ENCODE peak calls at places on chromosomes 2 and 18, in eight cellular contexts. E is HCT116, X is SK-N-SH, S is K562, P is A549, K is GM12878, W is HepG2, A is Panc1. N is an unnamed sample.
A peak's percentile ranks its signal among the peaks of the same experiment; 100 is the strongest.

GRCh38 chr2:233063269-233063975 is 3.3 kb downstream of the INPP5D start:
- DNase-seq in E (no peak), X (no peak), S (peak; percentile 13), P (peak; percentile 18), K (peak; percentile 87), W (peak; percentile 96), A (no peak), N (peak; percentile 78)

GRCh38 chr2:170770008-170770303 is 222 bp upstream of the ERICH2 start:
- DNase-seq in E (no peak), X (no peak), S (no peak), P (no peak), K (no peak), W (no peak), A (no peak), N (no peak)

GRCh38 chr2:237207641-237208040 is 122.0 kb downstream of the COPS8 start:
- DNase-seq in E (no peak), X (no peak), S (no peak), P (no peak), K (no peak), W (no peak), A (no peak), N (no peak)

GRCh38 chr2:188068093-188068492 is 223.6 kb upstream of the GULP1 start:
- DNase-seq in E (no peak), X (no peak), S (no peak), P (no peak), K (no peak), W (no peak), A (no peak), N (peak; percentile 12)

GRCh38 chr18:49016648-49017539 is 66.1 kb upstream of the SMAD7 start:
- DNase-seq in E (peak; percentile 60), X (peak; percentile 40), S (peak; percentile 25), P (peak; percentile 41), K (no peak), W (peak; percentile 78), A (no peak), N (peak; percentile 60)

GRCh38 chr2:139033300-139033699 is 253.1 kb upstream of the NXPH2 start:
- DNase-seq in E (no peak), X (no peak), S (no peak), P (no peak), K (no peak), W (no peak), A (no peak), N (no peak)

GRCh38 chr2:189933911-189934399 is 128.6 kb downstream of the MSTN start:
- DNase-seq in E (no peak), X (no peak), S (no peak), P (peak; percentile 22), K (no peak), W (no peak), A (no peak), N (no peak)

GRCh38 chr2:217761645-217762277 is 241.0 kb downstream of the TNS1 start:
- DNase-seq in E (no peak), X (no peak), S (no peak), P (no peak), K (no peak), W (no peak), A (no peak), N (no peak)

GRCh38 chr2:136057023-136057801 is 60.7 kb downstream of the CXCR4 start:
- DNase-seq in E (no peak), X (no peak), S (no peak), P (no peak), K (peak; percentile 56), W (no peak), A (no peak), N (no peak)

GRCh38 chr2:212911011-212911410 is 240.4 kb downstream of the IKZF2 start:
- DNase-seq in E (no peak), X (no peak), S (no peak), P (no peak), K (no peak), W (no peak), A (no peak), N (no peak)

GRCh38 chr2:54555318-54555837 is 99.3 kb downstream of the SPTBN1 start:
- DNase-seq in E (no peak), X (no peak), S (no peak), P (no peak), K (no peak), W (peak; percentile 89), A (no peak), N (no peak)
- H3K4me1 ChIP-seq in E (peaks cover 16% of the 10 kb centered on the region), X (peaks cover 6% of the 10 kb centered on the region), S (peaks cover 14% of the 10 kb centered on the region), P (peaks cover 29% of the 10 kb centered on the region), K (peaks cover 27% of the 10 kb centered on the region), W (peaks cover 65% of the 10 kb centered on the region), A (peaks cover 21% of the 10 kb centered on the region), N (peaks cover 26% of the 10 kb centered on the region)

GRCh38 chr18:34339155-34339554 is 114.4 kb upstream of the NOL4 start:
- DNase-seq in E (no peak), X (no peak), S (no peak), P (no peak), K (no peak), W (no peak), A (no peak), N (no peak)

GRCh38 chr18:34345738-34346137 is 121.0 kb upstream of the NOL4 start:
- DNase-seq in E (no peak), X (no peak), S (no peak), P (no peak), K (no peak), W (no peak), A (no peak), N (no peak)

GRCh38 chr18:34342960-34343359 is 118.2 kb upstream of the NOL4 start:
- DNase-seq in E (no peak), X (no peak), S (no peak), P (no peak), K (no peak), W (no peak), A (no peak), N (peak; percentile 6)
- TF ChIP-seq REST in E (no peak), X (no peak), S (no peak), P (no peak), K (no peak), W (no peak), A (no peak), N (no peak)

GRCh38 chr2:231189571-231190495 is 8.6 kb upstream of the ARMC9 start:
- DNase-seq in E (no peak), X (no peak), S (no peak), P (no peak), K (no peak), W (no peak), A (no peak), N (peak; percentile 57)

GRCh38 chr2:231189171-231189530 is 9.3 kb upstream of the ARMC9 start:
- DNase-seq in E (no peak), X (no peak), S (no peak), P (no peak), K (no peak), W (no peak), A (no peak), N (no peak)

GRCh38 chr2:231190531-231191197 is 7.8 kb upstream of the ARMC9 start:
- DNase-seq in E (no peak), X (no peak), S (no peak), P (no peak), K (no peak), W (no peak), A (no peak), N (peak; percentile 83)

GRCh38 chr2:231193216-231193615 is 5.2 kb upstream of the ARMC9 start:
- DNase-seq in E (no peak), X (no peak), S (no peak), P (no peak), K (no peak), W (no peak), A (no peak), N (no peak)

DNA sequence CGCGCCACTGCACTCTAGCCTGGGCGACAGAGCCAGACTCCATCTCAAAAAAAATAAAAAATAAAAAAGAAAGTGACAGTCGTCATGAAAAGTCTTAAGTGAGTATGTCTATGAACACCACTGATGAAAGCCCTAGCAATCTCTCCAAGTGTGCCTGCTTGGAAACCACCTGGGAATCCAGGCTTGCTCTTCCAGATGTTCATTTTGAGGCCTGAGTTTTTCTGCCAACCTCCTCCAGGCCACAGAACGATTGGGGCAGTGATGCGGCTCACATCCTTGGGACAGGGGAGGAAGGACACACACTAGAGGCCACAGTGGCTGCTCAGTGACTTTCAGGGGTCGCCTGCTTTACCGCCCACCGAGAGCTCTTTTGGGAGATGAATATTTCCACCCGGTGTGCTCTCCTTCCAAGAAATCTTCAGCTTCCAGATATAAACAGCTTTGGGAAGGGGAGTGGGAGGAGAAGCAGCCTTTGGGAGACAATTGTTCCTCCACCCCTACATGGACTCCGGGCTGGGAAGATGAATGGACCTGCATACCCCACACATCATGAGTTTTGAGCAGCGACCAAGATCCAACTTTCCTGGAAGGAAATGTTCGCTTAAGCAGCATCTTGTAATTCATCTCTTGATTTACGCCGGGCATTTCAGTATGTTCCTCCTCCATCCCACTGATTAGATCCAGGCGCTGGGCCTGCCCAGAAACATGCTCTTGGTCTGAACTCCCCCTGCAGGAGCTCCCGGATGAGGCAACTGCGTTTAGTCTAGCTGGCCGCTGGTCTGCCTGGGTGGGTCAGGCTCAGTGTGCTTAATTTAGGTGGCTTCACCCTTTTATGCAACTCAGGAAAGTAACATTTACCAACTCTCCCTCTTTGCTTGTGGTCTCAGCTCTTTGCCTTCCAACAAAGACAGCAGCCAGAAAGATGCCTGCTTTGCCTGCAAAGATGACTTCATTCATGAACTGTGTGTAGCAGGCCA is 6.2 kb upstream of the ARMC9 start:
- DNase-seq in E (no peak), X (peak; percentile 89), S (peak; percentile 39), P (peak; percentile 40), K (no peak), W (peak; percentile 70), A (no peak), N (peak; percentile 93)
- H3K4me1 ChIP-seq in E (no peaks in the 10 kb centered on the region), X (peaks cover 7% of the 10 kb centered on the region), S (peaks cover 8% of the 10 kb centered on the region), P (no peaks in the 10 kb centered on the region), K (no peaks in the 10 kb centered on the region), W (peaks cover 46% of the 10 kb centered on the region), A (no peaks in the 10 kb centered on the region), N (peaks cover 24% of the 10 kb centered on the region)

DNA sequence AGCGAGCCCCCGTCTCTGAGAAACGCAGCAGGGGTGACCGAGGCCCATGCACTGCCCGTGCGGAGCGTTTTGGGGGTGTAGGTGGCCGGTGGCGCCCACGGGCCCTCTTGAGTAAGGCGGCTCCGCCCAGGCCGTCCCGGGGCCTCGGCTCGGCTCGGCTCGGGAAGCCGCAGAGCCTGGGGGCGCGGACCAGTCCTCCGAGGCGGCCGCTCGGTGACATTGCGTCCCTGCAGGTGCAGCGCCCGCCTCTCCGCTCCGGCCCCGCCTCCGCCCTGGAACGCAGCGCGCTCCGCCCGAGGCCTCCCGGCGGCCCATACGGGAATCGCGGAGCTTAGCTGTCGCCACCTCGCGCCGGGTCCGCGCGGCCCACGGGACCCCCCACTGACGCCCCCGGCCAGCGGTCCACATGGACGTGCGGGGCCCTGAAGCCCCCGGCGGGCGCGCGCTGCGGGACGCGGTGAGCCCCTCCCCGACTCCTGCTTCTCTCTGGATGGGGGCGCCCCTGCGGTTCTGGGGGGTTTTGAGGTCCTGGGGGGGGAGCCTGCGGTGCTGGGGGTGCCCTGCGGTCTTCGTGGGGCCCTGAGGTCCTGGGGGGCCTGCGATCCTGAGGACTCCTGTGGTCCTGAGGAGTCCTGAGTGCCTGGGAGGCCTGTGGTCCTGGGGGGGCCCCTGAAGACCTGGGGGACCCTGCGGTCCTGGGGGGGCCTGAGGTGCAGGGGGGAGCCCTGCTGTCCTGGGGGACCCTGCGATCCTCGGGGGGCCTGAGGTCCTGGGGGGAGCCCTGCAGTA is at the start of gene HSBP1L1:
- DNase-seq in E (peak; percentile 48), X (peak; percentile 85), S (no peak), P (peak; percentile 57), K (no peak), W (peak; percentile 65), A (no peak), N (peak; percentile 90)
- TF ChIP-seq REST in E (no peak), X (no peak), S (no peak), P (no peak), K (no peak), W (no peak), A (no peak), N (no peak)